ENCODE peak calls at places on chromosomes 3 and 15, in ten cellular contexts. Z is cardiac muscle cell; Y is HFFc6; Q is NCI-H2081; T is germinal center; V is NCI-H510A; J is stimulated activated CD8-positive, alpha-beta memory T cell treated with anti-CD3 and anti-CD28 coated beads, Interleukin-15, amount 100 ng/mL, for 1 hour; U is ureter; E is cortex of kidney; I is prostate gland. R is an unnamed sample.

GRCh38 chr15:66880380-66881155 is 178.5 kb downstream of the SMAD6 start:
- DNase-seq in Z (no peak), Y (no peak), Q (no peak), T (no peak), V (no peak), J (no peak), U (peak), E (no peak), I (no peak), R (peak)

GRCh38 chr15:74306801-74307217 is 60.6 kb downstream of the CYP11A1 start:
- DNase-seq in Z (no peak), Y (no peak), Q (no peak), T (no peak), V (no peak), J (no peak), U (no peak), E (no peak), I (no peak), R (no peak)

GRCh38 chr3:108946292-108947290 is 7.1 kb downstream of the GUCA1C start:
- DNase-seq in Z (no peak), Y (peak), Q (peak), T (no peak), V (no peak), J (no peak), U (no peak), E (no peak), I (no peak), R (no peak)

GRCh38 chr15:62822228-62822627 is 220.3 kb upstream of the TPM1 start:
- DNase-seq in Z (no peak), Y (no peak), Q (no peak), T (no peak), V (no peak), J (no peak), U (no peak), E (no peak), I (no peak), R (no peak)

GRCh38 chr15:33007295-33007855 is 187.1 kb downstream of the FMN1 start:
- DNase-seq in Z (peak), Y (peak), Q (no peak), T (no peak), V (no peak), J (no peak), U (no peak), E (no peak), I (no peak), R (no peak)

GRCh38 chr3:72008226-72008996 is 223.5 kb upstream of the PROK2 start:
- DNase-seq in Z (no peak), Y (peak), Q (no peak), T (no peak), V (no peak), J (no peak), U (no peak), E (no peak), I (no peak), R (no peak)

GRCh38 chr3:170740726-170741591 is 129.0 kb downstream of the RPL22L1 start:
- DNase-seq in Z (no peak), Y (peak), Q (no peak), T (no peak), V (peak), J (no peak), U (peak), E (no peak), I (peak), R (no peak)

GRCh38 chr15:45914425-45914824 is 279.6 kb downstream of the SQOR start:
- DNase-seq in Z (no peak), Y (no peak), Q (no peak), T (no peak), V (no peak), J (no peak), U (no peak), E (no peak), I (no peak), R (no peak)

GRCh38 chr15:49330166-49330565 is 92.9 kb upstream of the FGF7 start:
- DNase-seq in Z (no peak), Y (no peak), Q (no peak), T (no peak), V (no peak), J (no peak), U (no peak), E (no peak), I (no peak), R (no peak)

GRCh38 chr3:52831500-52832301 is 1.2 kb upstream of the ITIH4 start:
- DNase-seq in Z (no peak), Y (peak), Q (peak), T (no peak), V (peak), J (no peak), U (peak), E (no peak), I (peak), R (no peak)

GRCh38 chr3:129386984-129387383 is 41.5 kb downstream of the EFCAB12 start:
- DNase-seq in Z (no peak), Y (no peak), Q (no peak), T (no peak), V (no peak), J (no peak), U (no peak), E (no peak), I (no peak), R (no peak)

GRCh38 chr3:36540898-36541518 is 160.7 kb downstream of the STAC start:
- DNase-seq in Z (peak), Y (no peak), Q (peak), T (no peak), V (no peak), J (no peak), U (no peak), E (no peak), I (no peak), R (no peak)

GRCh38 chr3:165820685-165821123 is 16.5 kb downstream of the BCHE start:
- DNase-seq in Z (no peak), Y (no peak), Q (no peak), T (no peak), V (no peak), J (no peak), U (no peak), E (no peak), I (no peak), R (peak)

GRCh38 chr3:123036352-123037014 is 8.9 kb upstream of the SEMA5B start:
- DNase-seq in Z (no peak), Y (no peak), Q (no peak), T (no peak), V (no peak), J (no peak), U (no peak), E (no peak), I (no peak), R (no peak)

GRCh38 chr3:134462236-134463059 is 23.3 kb downstream of the ANAPC13 start:
- DNase-seq in Z (no peak), Y (peak), Q (no peak), T (no peak), V (no peak), J (no peak), U (no peak), E (no peak), I (no peak), R (no peak)

GRCh38 chr3:133792171-133792763 is 13.3 kb upstream of the SRPRB start:
- DNase-seq in Z (peak), Y (no peak), Q (peak), T (no peak), V (no peak), J (no peak), U (no peak), E (no peak), I (no peak), R (no peak)

GRCh38 chr3:189902230-189903186 is 218.2 kb downstream of the P3H2 start:
- DNase-seq in Z (no peak), Y (no peak), Q (no peak), T (no peak), V (no peak), J (no peak), U (no peak), E (no peak), I (no peak), R (no peak)

GRCh38 chr3:131216801-131217200 is 164.8 kb upstream of the NUDT16 start:
- DNase-seq in Z (no peak), Y (peak), Q (no peak), T (no peak), V (no peak), J (no peak), U (no peak), E (no peak), I (no peak), R (no peak)

GRCh38 chr3:95312650-95313049 is 1249.8 kb downstream of the NSUN3 start:
- DNase-seq in Z (no peak), Y (no peak), Q (no peak), T (no peak), V (no peak), J (no peak), U (no peak), E (no peak), I (no peak), R (no peak)

GRCh38 chr3:32569540-32570425 is 875 bp downstream of the DYNC1LI1 start:
- DNase-seq in Z (peak), Y (peak), Q (peak), T (peak), V (peak), J (no peak), U (peak), E (no peak), I (no peak), R (peak)

GRCh38 chr15:35061171-35062163 is 23.6 kb downstream of the NANOGP8 start:
- DNase-seq in Z (no peak), Y (no peak), Q (no peak), T (no peak), V (no peak), J (no peak), U (no peak), E (no peak), I (no peak), R (no peak)

GRCh38 chr3:120418866-120419490 is 31.8 kb downstream of the FSTL1 start:
- DNase-seq in Z (peak), Y (no peak), Q (peak), T (peak), V (no peak), J (no peak), U (peak), E (no peak), I (peak), R (peak)

GRCh38 chr3:13559751-13560540 is 11.0 kb downstream of the FBLN2 start:
- DNase-seq in Z (no peak), Y (no peak), Q (no peak), T (no peak), V (no peak), J (no peak), U (no peak), E (no peak), I (no peak), R (no peak)

GRCh38 chr3:69236808-69237707 is 114.7 kb upstream of the LMOD3 start:
- DNase-seq in Z (peak), Y (no peak), Q (no peak), T (no peak), V (no peak), J (no peak), U (no peak), E (no peak), I (no peak), R (no peak)

GRCh38 chr3:183116051-183116614 is 16.8 kb upstream of the MCCC1 start:
- DNase-seq in Z (peak), Y (no peak), Q (peak), T (peak), V (peak), J (peak), U (no peak), E (no peak), I (peak), R (peak)

GRCh38 chr3:138418556-138419206 is 15.7 kb upstream of the ESYT3 start:
- DNase-seq in Z (no peak), Y (no peak), Q (no peak), T (no peak), V (peak), J (no peak), U (no peak), E (no peak), I (no peak), R (no peak)

GRCh38 chr15:56815247-56815646 is 81.9 kb upstream of the ZNF280D start:
- DNase-seq in Z (no peak), Y (no peak), Q (no peak), T (no peak), V (no peak), J (no peak), U (peak), E (no peak), I (no peak), R (no peak)

R was measured in GM10248.